ENCODE peak calls at places on chromosomes 1 and 21, in four cellular contexts. One of them, this sample, is unnamed.

GRCh38 chr21:32087452-32087851 is 191.4 kb downstream of the MIS18A start:
- DNase-seq in CD4-positive, alpha-beta memory T cell: no peak
- DNase-seq in NCI-H510A treated with DMSO at 0.1 percent for 48 hours: no peak
- DNase-seq in GM06990: no peak
- DNase-seq in this sample: no peak

GRCh38 chr1:30600706-30601105 is 122.7 kb downstream of the MATN1 start:
- DNase-seq in CD4-positive, alpha-beta memory T cell: no peak
- DNase-seq in NCI-H510A treated with DMSO at 0.1 percent for 48 hours: no peak
- DNase-seq in GM06990: no peak
- DNase-seq in this sample: no peak

GRCh38 chr1:46613661-46614603 is 2.7 kb downstream of the MOB3C start:
- DNase-seq in CD4-positive, alpha-beta memory T cell: peak; percentile 29
- DNase-seq in NCI-H510A treated with DMSO at 0.1 percent for 48 hours: peak; percentile 41
- DNase-seq in GM06990: peak; percentile 49
- DNase-seq in this sample: no peak

GRCh38 chr21:25569711-25570110 is 37.6 kb downstream of the MRPL39 start:
- DNase-seq in CD4-positive, alpha-beta memory T cell: no peak
- DNase-seq in NCI-H510A treated with DMSO at 0.1 percent for 48 hours: no peak
- DNase-seq in GM06990: no peak
- DNase-seq in this sample: no peak

GRCh38 chr1:155940531-155940992 is 876 bp upstream of the RXFP4 start:
- DNase-seq in CD4-positive, alpha-beta memory T cell: no peak
- DNase-seq in NCI-H510A treated with DMSO at 0.1 percent for 48 hours: peak; percentile 34
- DNase-seq in GM06990: no peak
- DNase-seq in this sample: no peak

GRCh38 chr21:45308211-45309068 is 20.7 kb upstream of the POFUT2 start:
- DNase-seq in CD4-positive, alpha-beta memory T cell: no peak
- DNase-seq in NCI-H510A treated with DMSO at 0.1 percent for 48 hours: no peak
- DNase-seq in GM06990: no peak
- DNase-seq in this sample: no peak

GRCh38 chr1:39902121-39902807 is 547 bp upstream of the MYCL start:
- DNase-seq in CD4-positive, alpha-beta memory T cell: peak; percentile 66
- DNase-seq in NCI-H510A treated with DMSO at 0.1 percent for 48 hours: peak; percentile 100
- DNase-seq in GM06990: no peak
- DNase-seq in this sample: peak; percentile 52

GRCh38 chr21:38760017-38760761 is 45.5 kb upstream of the ETS2 start:
- DNase-seq in CD4-positive, alpha-beta memory T cell: no peak
- DNase-seq in NCI-H510A treated with DMSO at 0.1 percent for 48 hours: peak; percentile 26
- DNase-seq in GM06990: no peak
- DNase-seq in this sample: no peak

GRCh38 chr1:115507256-115507589 is 134.5 kb upstream of the VANGL1 start:
- DNase-seq in CD4-positive, alpha-beta memory T cell: no peak
- DNase-seq in NCI-H510A treated with DMSO at 0.1 percent for 48 hours: peak; percentile 3
- DNase-seq in GM06990: no peak
- DNase-seq in this sample: no peak

GRCh38 chr1:6612641-6613360 is 730 bp upstream of the PHF13 start:
- DNase-seq in CD4-positive, alpha-beta memory T cell: no peak
- DNase-seq in NCI-H510A treated with DMSO at 0.1 percent for 48 hours: peak; percentile 92
- DNase-seq in GM06990: no peak
- DNase-seq in this sample: no peak

GRCh38 chr1:225999912-226000337 is 782 bp upstream of the SDE2 start:
- DNase-seq in CD4-positive, alpha-beta memory T cell: peak; percentile 85
- DNase-seq in NCI-H510A treated with DMSO at 0.1 percent for 48 hours: peak; percentile 45
- DNase-seq in GM06990: no peak
- DNase-seq in this sample: peak; percentile 88

GRCh38 chr1:57966751-57967406 is 543.0 kb upstream of the DAB1 start:
- DNase-seq in CD4-positive, alpha-beta memory T cell: no peak
- DNase-seq in NCI-H510A treated with DMSO at 0.1 percent for 48 hours: no peak
- DNase-seq in GM06990: no peak
- DNase-seq in this sample: no peak

GRCh38 chr21:39097981-39098380 is 85.3 kb downstream of the PSMG1 start:
- DNase-seq in CD4-positive, alpha-beta memory T cell: no peak
- DNase-seq in NCI-H510A treated with DMSO at 0.1 percent for 48 hours: no peak
- DNase-seq in GM06990: no peak
- DNase-seq in this sample: no peak

GRCh38 chr1:27358038-27358927 is 8.5 kb downstream of the MAP3K6 start:
- DNase-seq in CD4-positive, alpha-beta memory T cell: no peak
- DNase-seq in NCI-H510A treated with DMSO at 0.1 percent for 48 hours: no peak
- DNase-seq in GM06990: no peak
- DNase-seq in this sample: no peak

GRCh38 chr1:217190359-217190758 is 440.5 kb downstream of the GPATCH2 start:
- DNase-seq in CD4-positive, alpha-beta memory T cell: no peak
- DNase-seq in NCI-H510A treated with DMSO at 0.1 percent for 48 hours: no peak
- DNase-seq in GM06990: no peak
- DNase-seq in this sample: no peak

GRCh38 chr1:234701737-234702341 is 91.9 kb upstream of the IRF2BP2 start:
- DNase-seq in CD4-positive, alpha-beta memory T cell: no peak
- DNase-seq in NCI-H510A treated with DMSO at 0.1 percent for 48 hours: no peak
- DNase-seq in GM06990: no peak
- DNase-seq in this sample: no peak

GRCh38 chr1:3359346-3360157 is 94.9 kb upstream of the ARHGEF16 start:
- DNase-seq in CD4-positive, alpha-beta memory T cell: no peak
- DNase-seq in NCI-H510A treated with DMSO at 0.1 percent for 48 hours: no peak
- DNase-seq in GM06990: no peak
- DNase-seq in this sample: no peak

GRCh38 chr1:236568285-236568894 is 35.9 kb downstream of the HEATR1 start:
- DNase-seq in CD4-positive, alpha-beta memory T cell: no peak
- DNase-seq in NCI-H510A treated with DMSO at 0.1 percent for 48 hours: no peak
- DNase-seq in GM06990: no peak
- DNase-seq in this sample: no peak

GRCh38 chr21:21463456-21463855 is 465.2 kb downstream of the NCAM2 start:
- DNase-seq in CD4-positive, alpha-beta memory T cell: no peak
- DNase-seq in NCI-H510A treated with DMSO at 0.1 percent for 48 hours: no peak
- DNase-seq in GM06990: no peak
- DNase-seq in this sample: no peak

GRCh38 chr1:22473952-22474351 is 22.3 kb downstream of the ZBTB40 start:
- DNase-seq in CD4-positive, alpha-beta memory T cell: no peak
- DNase-seq in NCI-H510A treated with DMSO at 0.1 percent for 48 hours: no peak
- DNase-seq in GM06990: no peak
- DNase-seq in this sample: no peak

GRCh38 chr1:2789986-2790581 is 11.4 kb downstream of the TTC34 start:
- DNase-seq in CD4-positive, alpha-beta memory T cell: no peak
- DNase-seq in NCI-H510A treated with DMSO at 0.1 percent for 48 hours: no peak
- DNase-seq in GM06990: no peak
- DNase-seq in this sample: no peak

GRCh38 chr1:67576474-67576873 is 108.5 kb upstream of the GADD45A start:
- DNase-seq in CD4-positive, alpha-beta memory T cell: no peak
- DNase-seq in NCI-H510A treated with DMSO at 0.1 percent for 48 hours: no peak
- DNase-seq in GM06990: no peak
- DNase-seq in this sample: no peak

GRCh38 chr1:189821838-189822237 is 655.8 kb downstream of the BRINP3 start:
- DNase-seq in CD4-positive, alpha-beta memory T cell: no peak
- DNase-seq in NCI-H510A treated with DMSO at 0.1 percent for 48 hours: no peak
- DNase-seq in GM06990: no peak
- DNase-seq in this sample: no peak

GRCh38 chr1:7589774-7590425 is 181.2 kb upstream of the VAMP3 start:
- DNase-seq in CD4-positive, alpha-beta memory T cell: no peak
- DNase-seq in NCI-H510A treated with DMSO at 0.1 percent for 48 hours: no peak
- DNase-seq in GM06990: no peak
- DNase-seq in this sample: no peak